ENCODE peak calls at places on chromosomes 1 and 21, in four cellular contexts. N is lower lobe of right lung, U is colonic mucosa, Q is HL-60. L is an unnamed sample.
A peak's percentile ranks its signal among the peaks of the same experiment; 100 is the strongest.

GRCh38 chr1:117001254-117001927 is at the start of gene CD101:
- DNase-seq in N (no peak), U (no peak), Q (no peak), L (no peak)

GRCh38 chr1:8040586-8040985 is 14.5 kb upstream of the ERRFI1 start:
- DNase-seq in N (peak; percentile 73), U (peak; percentile 92), Q (no peak), L (no peak)

GRCh38 chr1:30887485-30888315 is 20.9 kb downstream of the SDC3 start:
- DNase-seq in N (no peak), U (no peak), Q (no peak), L (no peak)

GRCh38 chr1:66373072-66373685 is 160.8 kb upstream of the SGIP1 start:
- DNase-seq in N (no peak), U (no peak), Q (peak; percentile 83), L (no peak)

GRCh38 chr1:56522680-56523079 is 56.7 kb downstream of the PLPP3 start:
- DNase-seq in N (no peak), U (no peak), Q (no peak), L (no peak)

GRCh38 chr1:21633992-21634475 is 35.1 kb downstream of the RAP1GAP start:
- DNase-seq in N (peak; percentile 67), U (no peak), Q (no peak), L (no peak)

GRCh38 chr1:176826265-176826664 is 338.2 kb downstream of the ASTN1 start:
- DNase-seq in N (no peak), U (no peak), Q (no peak), L (no peak)

GRCh38 chr1:57295326-57295725 is 128.5 kb downstream of the DAB1 start:
- DNase-seq in N (no peak), U (no peak), Q (no peak), L (no peak)

GRCh38 chr1:10415211-10415930 is 14.9 kb upstream of the CENPS start:
- DNase-seq in N (peak; percentile 53), U (peak; percentile 36), Q (peak; percentile 93), L (no peak)

GRCh38 chr1:146036241-146036989 is 14.9 kb upstream of the HJV start:
- DNase-seq in N (no peak), U (no peak), Q (peak; percentile 72), L (no peak)

GRCh38 chr1:236284291-236284711 is 2.5 kb upstream of the ERO1B start:
- DNase-seq in N (no peak), U (no peak), Q (peak; percentile 36), L (no peak)

GRCh38 chr1:181170194-181170593 is 81.7 kb downstream of the IER5 start:
- DNase-seq in N (no peak), U (no peak), Q (no peak), L (no peak)

GRCh38 chr1:81430236-81430635 is 370.5 kb upstream of the ADGRL2 start:
- DNase-seq in N (no peak), U (no peak), Q (no peak), L (no peak)

GRCh38 chr1:67673468-67674201 is 11.4 kb upstream of the GADD45A start:
- DNase-seq in N (no peak), U (no peak), Q (no peak), L (no peak)

GRCh38 chr1:189499736-189500135 is 977.9 kb downstream of the BRINP3 start:
- DNase-seq in N (no peak), U (no peak), Q (no peak), L (no peak)

GRCh38 chr1:245054105-245054831 is 100.5 kb upstream of the KIF26B start:
- DNase-seq in N (peak; percentile 62), U (no peak), Q (peak; percentile 70), L (no peak)

GRCh38 chr1:45334308-45335245 is 5.4 kb upstream of the TOE1 start:
- DNase-seq in N (no peak), U (no peak), Q (no peak), L (no peak)

GRCh38 chr1:16398371-16398953 is 31.4 kb downstream of the SZRD1 start:
- DNase-seq in N (no peak), U (no peak), Q (no peak), L (no peak)

GRCh38 chr1:105396001-105396400 is 1646.3 kb downstream of the AMY1C start:
- DNase-seq in N (no peak), U (no peak), Q (no peak), L (no peak)

GRCh38 chr1:151061704-151062103 is 1.5 kb downstream of the MLLT11 start:
- DNase-seq in N (no peak), U (no peak), Q (no peak), L (no peak)

GRCh38 chr1:98963359-98963758 is 41.3 kb downstream of the PLPPR5 start:
- DNase-seq in N (no peak), U (no peak), Q (no peak), L (no peak)

GRCh38 chr1:213986020-213986924 is 1.5 kb upstream of the PROX1 start:
- DNase-seq in N (no peak), U (no peak), Q (no peak), L (no peak)

GRCh38 chr1:15684042-15684461 is at the start of gene PLEKHM2:
- DNase-seq in N (peak; percentile 67), U (no peak), Q (no peak), L (no peak)

GRCh38 chr21:32412998-32413504 is 545 bp downstream of the EVA1C start:
- DNase-seq in N (peak; percentile 80), U (peak; percentile 77), Q (no peak), L (no peak)

GRCh38 chr1:15064217-15064929 is 89.2 kb upstream of the TMEM51 start:
- DNase-seq in N (no peak), U (no peak), Q (no peak), L (no peak)

GRCh38 chr21:46457801-46458314 is 833 bp upstream of the DIP2A start:
- DNase-seq in N (peak; percentile 70), U (peak; percentile 43), Q (peak; percentile 61), L (peak; percentile 88)

GRCh38 chr1:170377896-170378634 is 153.9 kb upstream of the GORAB start:
- DNase-seq in N (no peak), U (no peak), Q (no peak), L (no peak)

GRCh38 chr1:241181471-241181870 is 175.5 kb downstream of the RGS7 start:
- DNase-seq in N (no peak), U (no peak), Q (no peak), L (no peak)

GRCh38 chr1:54273837-54274192 is 73.8 kb downstream of the MRPL37 start:
- DNase-seq in N (no peak), U (no peak), Q (no peak), L (no peak)

GRCh38 chr21:28793043-28793442 is 199.6 kb downstream of the LTN1 start:
- DNase-seq in N (no peak), U (no peak), Q (no peak), L (no peak)

GRCh38 chr1:3482590-3482899 is 28.1 kb downstream of the ARHGEF16 start:
- DNase-seq in N (no peak), U (no peak), Q (no peak), L (no peak)
- TF ChIP-seq CTCF in N (no peak), U (no peak), Q (no peak), L (peak; percentile 57)

GRCh38 chr1:166017395-166017794 is 149.4 kb downstream of the FAM78B start:
- DNase-seq in N (no peak), U (no peak), Q (no peak), L (no peak)
- TF ChIP-seq CTCF in N (no peak), U (no peak), Q (no peak), L (no peak)

GRCh38 chr1:247118946-247119446 is 14.8 kb upstream of the ZNF669 start:
- DNase-seq in N (no peak), U (no peak), Q (no peak), L (no peak)
- TF ChIP-seq CTCF in N (no peak), U (peak; percentile 22), Q (no peak), L (peak; percentile 40)

DNA sequence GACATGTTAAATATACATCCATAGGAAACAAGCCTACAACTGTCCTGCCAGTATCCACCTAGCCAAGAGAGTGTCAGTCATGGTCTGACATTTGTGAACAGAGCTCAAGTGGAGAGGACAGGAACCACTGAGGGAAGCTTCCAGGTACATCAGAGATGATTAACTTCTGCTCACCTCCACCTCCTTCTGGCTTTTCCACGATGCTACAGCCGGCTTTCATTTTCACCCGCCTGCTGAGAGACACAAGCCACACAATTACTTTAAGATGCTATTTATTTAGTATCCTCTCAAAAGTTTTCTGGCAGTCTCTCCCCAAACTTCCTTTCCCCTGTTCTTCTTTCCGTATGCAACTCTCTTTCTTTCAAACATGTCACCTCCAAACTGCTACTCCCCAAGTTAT is 2.1 kb downstream of the ETV3 start:
- DNase-seq in N (no peak), U (no peak), Q (no peak), L (no peak)
- TF ChIP-seq CTCF in N (no peak), U (no peak), Q (no peak), L (no peak)

GRCh38 chr1:35564884-35565741 is 7.5 kb downstream of the NCDN start:
- DNase-seq in N (no peak), U (no peak), Q (no peak), L (no peak)
- TF ChIP-seq CTCF in N (no peak), U (no peak), Q (no peak), L (peak; percentile 68)

GRCh38 chr1:3471356-3472087 is 17.1 kb downstream of the ARHGEF16 start:
- DNase-seq in N (peak; percentile 47), U (no peak), Q (no peak), L (no peak)
- TF ChIP-seq CTCF in N (peak; percentile 29), U (no peak), Q (no peak), L (peak; percentile 80)

DNA sequence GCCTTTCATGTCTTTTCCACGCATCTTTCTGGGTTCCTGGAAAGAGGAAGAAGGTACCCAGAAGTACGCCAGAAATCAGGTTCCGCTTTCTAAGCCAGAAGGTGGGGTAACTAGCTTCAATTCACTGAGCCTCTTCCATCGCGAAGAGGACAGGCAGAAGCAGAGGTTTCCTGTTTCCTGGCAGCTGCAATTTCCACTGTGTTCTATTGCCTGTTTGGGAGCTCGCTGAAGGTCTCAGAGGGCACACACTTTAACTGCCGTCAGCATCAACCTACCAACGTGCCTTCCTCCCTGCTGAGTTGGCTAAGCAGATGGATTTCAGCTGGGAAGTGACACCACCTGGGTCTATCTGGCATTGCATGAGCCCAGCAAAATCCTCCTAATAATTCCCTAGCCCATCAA is 10.0 kb downstream of the NCF2 start:
- DNase-seq in N (no peak), U (no peak), Q (peak; percentile 91), L (no peak)
- TF ChIP-seq CTCF in N (peak; percentile 10), U (no peak), Q (peak; percentile 35), L (peak; percentile 67)

GRCh38 chr1:101908980-101909379 is 87.7 kb downstream of the OLFM3 start:
- DNase-seq in N (no peak), U (no peak), Q (no peak), L (no peak)

GRCh38 chr1:101907264-101907663 is 89.5 kb downstream of the OLFM3 start:
- DNase-seq in N (no peak), U (no peak), Q (no peak), L (no peak)

GRCh38 chr1:101902199-101902598 is 94.5 kb downstream of the OLFM3 start:
- DNase-seq in N (no peak), U (no peak), Q (no peak), L (no peak)

DNA sequence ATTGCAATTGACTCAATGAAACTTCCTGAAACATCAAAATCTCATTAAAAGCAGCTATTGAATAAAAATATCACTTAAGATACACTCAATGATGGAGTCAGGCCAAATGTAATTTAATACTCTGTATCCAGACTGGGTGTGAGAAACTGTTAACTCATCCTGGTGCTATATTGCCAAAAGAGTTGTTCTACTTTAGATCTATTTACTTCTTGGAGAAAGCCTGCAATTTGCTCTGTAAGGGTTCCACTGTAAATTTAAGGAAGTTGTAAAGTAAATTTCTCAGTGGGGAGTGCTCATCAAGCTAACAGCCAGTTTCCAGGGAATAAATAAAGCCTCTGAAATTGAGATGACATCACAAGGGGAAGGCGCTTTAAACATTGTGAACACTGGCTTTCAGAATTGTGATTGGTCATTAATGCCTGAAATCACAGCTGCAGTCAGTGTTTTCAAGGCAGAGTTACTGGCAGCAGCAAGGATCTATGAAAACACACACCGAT is 91.4 kb downstream of the OLFM3 start:
- DNase-seq in N (no peak), U (no peak), Q (no peak), L (no peak)
- TF ChIP-seq CTCF in N (no peak), U (no peak), Q (no peak), L (no peak)